ENCODE peak calls at places on chromosomes 3 and 15, in ten cellular contexts. One of them, this sample, is unnamed.

GRCh38 chr3:147411235-147411607 is 2.1 kb downstream of the ZIC1 start:
- DNase-seq in coronary artery: no peak
- DNase-seq in cardiac muscle cell: peak; percentile 40
- DNase-seq in prostate gland: no peak
- DNase-seq in fibroblast of lung: peak; percentile 59
- DNase-seq in foreskin fibroblast: no peak
- DNase-seq in heart right ventricle: no peak
- DNase-seq in OCI-LY7: no peak
- DNase-seq in sigmoid colon: no peak
- DNase-seq in stomach: no peak
- DNase-seq in this sample: no peak

GRCh38 chr3:72034956-72035355 is 250.0 kb upstream of the PROK2 start:
- DNase-seq in coronary artery: no peak
- DNase-seq in cardiac muscle cell: no peak
- DNase-seq in prostate gland: no peak
- DNase-seq in fibroblast of lung: no peak
- DNase-seq in foreskin fibroblast: no peak
- DNase-seq in heart right ventricle: no peak
- DNase-seq in OCI-LY7: no peak
- DNase-seq in sigmoid colon: no peak
- DNase-seq in stomach: no peak
- DNase-seq in this sample: no peak

GRCh38 chr3:37054370-37054769 is 61.1 kb downstream of the MLH1 start:
- DNase-seq in coronary artery: no peak
- DNase-seq in cardiac muscle cell: peak; percentile 63
- DNase-seq in prostate gland: no peak
- DNase-seq in fibroblast of lung: peak; percentile 74
- DNase-seq in foreskin fibroblast: peak; percentile 55
- DNase-seq in heart right ventricle: no peak
- DNase-seq in OCI-LY7: peak; percentile 22
- DNase-seq in sigmoid colon: no peak
- DNase-seq in stomach: no peak
- DNase-seq in this sample: peak; percentile 54

GRCh38 chr3:71395470-71395869 is 188.1 kb downstream of the FOXP1 start:
- DNase-seq in coronary artery: no peak
- DNase-seq in cardiac muscle cell: no peak
- DNase-seq in prostate gland: peak; percentile 36
- DNase-seq in fibroblast of lung: no peak
- DNase-seq in foreskin fibroblast: no peak
- DNase-seq in heart right ventricle: no peak
- DNase-seq in OCI-LY7: no peak
- DNase-seq in sigmoid colon: no peak
- DNase-seq in stomach: no peak
- DNase-seq in this sample: no peak

GRCh38 chr3:112437146-112438022 is 61.9 kb downstream of the BTLA start:
- DNase-seq in coronary artery: no peak
- DNase-seq in cardiac muscle cell: peak; percentile 49
- DNase-seq in prostate gland: no peak
- DNase-seq in fibroblast of lung: peak; percentile 57
- DNase-seq in foreskin fibroblast: peak; percentile 27
- DNase-seq in heart right ventricle: no peak
- DNase-seq in OCI-LY7: peak; percentile 77
- DNase-seq in sigmoid colon: no peak
- DNase-seq in stomach: no peak
- DNase-seq in this sample: no peak

GRCh38 chr15:25711164-25711563 is 152.0 kb downstream of the ATP10A start:
- DNase-seq in coronary artery: no peak
- DNase-seq in cardiac muscle cell: no peak
- DNase-seq in prostate gland: no peak
- DNase-seq in fibroblast of lung: no peak
- DNase-seq in foreskin fibroblast: no peak
- DNase-seq in heart right ventricle: no peak
- DNase-seq in OCI-LY7: no peak
- DNase-seq in sigmoid colon: peak; percentile 40
- DNase-seq in stomach: no peak
- DNase-seq in this sample: no peak

GRCh38 chr15:80179025-80179759 is 26.4 kb downstream of the FAH start:
- DNase-seq in coronary artery: no peak
- DNase-seq in cardiac muscle cell: peak; percentile 73
- DNase-seq in prostate gland: no peak
- DNase-seq in fibroblast of lung: peak; percentile 98
- DNase-seq in foreskin fibroblast: peak; percentile 93
- DNase-seq in heart right ventricle: no peak
- DNase-seq in OCI-LY7: no peak
- DNase-seq in sigmoid colon: no peak
- DNase-seq in stomach: peak; percentile 34
- DNase-seq in this sample: peak; percentile 77

GRCh38 chr3:130504701-130505100 is 12.3 kb upstream of the COL6A6 start:
- DNase-seq in coronary artery: no peak
- DNase-seq in cardiac muscle cell: no peak
- DNase-seq in prostate gland: no peak
- DNase-seq in fibroblast of lung: no peak
- DNase-seq in foreskin fibroblast: no peak
- DNase-seq in heart right ventricle: no peak
- DNase-seq in OCI-LY7: no peak
- DNase-seq in sigmoid colon: no peak
- DNase-seq in stomach: no peak
- DNase-seq in this sample: no peak

GRCh38 chr3:16596352-16597032 is 8.7 kb downstream of the DAZL start:
- DNase-seq in coronary artery: no peak
- DNase-seq in cardiac muscle cell: no peak
- DNase-seq in prostate gland: no peak
- DNase-seq in fibroblast of lung: no peak
- DNase-seq in foreskin fibroblast: no peak
- DNase-seq in heart right ventricle: no peak
- DNase-seq in OCI-LY7: no peak
- DNase-seq in sigmoid colon: no peak
- DNase-seq in stomach: no peak
- DNase-seq in this sample: no peak

GRCh38 chr3:16600771-16601538 is 4.3 kb downstream of the DAZL start:
- DNase-seq in coronary artery: no peak
- DNase-seq in cardiac muscle cell: peak; percentile 91
- DNase-seq in prostate gland: peak; percentile 79
- DNase-seq in fibroblast of lung: peak; percentile 91
- DNase-seq in foreskin fibroblast: peak; percentile 65
- DNase-seq in heart right ventricle: peak; percentile 74
- DNase-seq in OCI-LY7: peak; percentile 87
- DNase-seq in sigmoid colon: peak; percentile 89
- DNase-seq in stomach: peak; percentile 89
- DNase-seq in this sample: peak; percentile 41

GRCh38 chr3:16599694-16600093 is 5.5 kb downstream of the DAZL start:
- DNase-seq in coronary artery: no peak
- DNase-seq in cardiac muscle cell: no peak
- DNase-seq in prostate gland: no peak
- DNase-seq in fibroblast of lung: no peak
- DNase-seq in foreskin fibroblast: no peak
- DNase-seq in heart right ventricle: no peak
- DNase-seq in OCI-LY7: no peak
- DNase-seq in sigmoid colon: no peak
- DNase-seq in stomach: no peak
- DNase-seq in this sample: no peak

GRCh38 chr3:16589867-16590624 is 15.2 kb downstream of the DAZL start:
- DNase-seq in coronary artery: no peak
- DNase-seq in cardiac muscle cell: no peak
- DNase-seq in prostate gland: no peak
- DNase-seq in fibroblast of lung: no peak
- DNase-seq in foreskin fibroblast: no peak
- DNase-seq in heart right ventricle: no peak
- DNase-seq in OCI-LY7: peak; percentile 10
- DNase-seq in sigmoid colon: no peak
- DNase-seq in stomach: no peak
- DNase-seq in this sample: no peak

DNA sequence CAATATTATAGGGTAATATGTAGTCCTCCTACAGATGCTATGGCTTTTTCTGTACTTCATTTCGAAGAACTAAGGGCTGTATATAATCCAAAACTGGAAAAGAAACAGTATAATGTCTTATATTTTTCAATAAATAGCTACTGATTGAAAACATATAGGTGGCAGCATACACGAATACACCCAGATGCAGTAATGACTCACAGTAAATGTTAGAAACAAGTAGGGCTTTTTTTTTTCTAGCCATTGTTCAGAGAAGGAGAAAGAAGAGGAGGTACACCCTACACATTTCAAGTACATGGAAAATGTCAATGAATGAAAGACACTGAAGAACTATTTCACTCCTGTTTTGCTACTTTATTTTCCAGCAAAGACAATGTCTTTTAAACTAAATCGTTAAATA is 9.4 kb downstream of the DAZL start:
- DNase-seq in coronary artery: no peak
- DNase-seq in cardiac muscle cell: no peak
- DNase-seq in prostate gland: no peak
- DNase-seq in fibroblast of lung: no peak
- DNase-seq in foreskin fibroblast: peak; percentile 6
- DNase-seq in heart right ventricle: no peak
- DNase-seq in OCI-LY7: no peak
- DNase-seq in sigmoid colon: no peak
- DNase-seq in stomach: no peak
- DNase-seq in this sample: no peak
- TF ChIP-seq CTCF in coronary artery: no peak
- TF ChIP-seq CTCF in cardiac muscle cell: no peak
- TF ChIP-seq CTCF in prostate gland: no peak
- TF ChIP-seq CTCF in fibroblast of lung: no peak
- TF ChIP-seq CTCF in foreskin fibroblast: no peak
- TF ChIP-seq CTCF in heart right ventricle: no peak
- TF ChIP-seq CTCF in OCI-LY7: peak; percentile 20
- TF ChIP-seq CTCF in sigmoid colon: no peak
- TF ChIP-seq CTCF in stomach: no peak
- TF ChIP-seq CTCF in this sample: no peak

DNA sequence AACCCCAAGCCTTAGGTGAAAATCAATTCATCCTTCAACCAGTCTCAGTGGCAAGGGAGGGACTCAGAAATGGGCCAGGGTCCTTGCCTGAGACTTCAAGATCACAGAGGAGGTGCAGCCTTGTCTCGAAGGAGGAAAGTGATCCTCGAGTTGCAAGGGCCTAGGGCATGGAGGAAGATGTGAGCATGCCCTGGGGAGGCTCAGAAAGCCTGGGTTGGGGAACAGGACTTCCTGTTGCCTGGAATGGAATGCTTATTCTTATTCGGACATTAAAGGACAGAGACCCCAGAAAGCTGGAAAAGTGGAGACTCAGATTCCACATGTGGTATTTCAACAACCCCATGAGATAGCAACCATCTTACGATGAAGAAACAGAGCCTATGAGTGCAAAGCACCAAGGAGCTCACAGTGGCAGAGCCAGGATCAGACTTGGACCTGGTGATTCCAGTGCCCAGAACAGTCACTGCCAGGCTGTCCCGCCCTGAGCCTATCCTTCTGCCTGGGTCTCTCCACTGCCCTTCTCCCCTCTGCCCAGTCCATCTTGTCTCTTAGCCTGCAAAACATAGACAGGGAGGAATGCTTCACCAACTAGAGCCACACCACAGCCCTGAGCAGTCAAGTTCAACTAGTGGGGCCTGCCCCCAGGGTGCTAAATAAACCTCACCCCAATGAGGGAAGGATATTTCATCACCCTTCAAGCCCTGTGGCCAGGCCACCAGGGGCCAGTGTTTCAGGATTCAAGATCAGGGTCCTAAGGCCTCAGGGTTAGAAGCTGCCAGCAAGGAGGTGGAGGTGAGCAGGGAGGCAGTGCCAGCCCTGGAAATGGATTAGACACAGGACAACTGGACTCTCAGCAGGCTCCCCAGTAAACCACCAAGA is 21.9 kb downstream of the DAPK2 start:
- DNase-seq in coronary artery: no peak
- DNase-seq in cardiac muscle cell: no peak
- DNase-seq in prostate gland: no peak
- DNase-seq in fibroblast of lung: no peak
- DNase-seq in foreskin fibroblast: no peak
- DNase-seq in heart right ventricle: no peak
- DNase-seq in OCI-LY7: peak; percentile 11
- DNase-seq in sigmoid colon: no peak
- DNase-seq in stomach: no peak
- DNase-seq in this sample: no peak
- TF ChIP-seq CTCF in coronary artery: no peak
- TF ChIP-seq CTCF in cardiac muscle cell: peak; percentile 6
- TF ChIP-seq CTCF in prostate gland: no peak
- TF ChIP-seq CTCF in fibroblast of lung: no peak
- TF ChIP-seq CTCF in foreskin fibroblast: no peak
- TF ChIP-seq CTCF in heart right ventricle: no peak
- TF ChIP-seq CTCF in OCI-LY7: no peak
- TF ChIP-seq CTCF in sigmoid colon: no peak
- TF ChIP-seq CTCF in stomach: no peak
- TF ChIP-seq CTCF in this sample: no peak

GRCh38 chr3:128175768-128176167 is 22.5 kb downstream of the EEFSEC start:
- DNase-seq in coronary artery: no peak
- DNase-seq in cardiac muscle cell: no peak
- DNase-seq in prostate gland: no peak
- DNase-seq in fibroblast of lung: no peak
- DNase-seq in foreskin fibroblast: no peak
- DNase-seq in heart right ventricle: no peak
- DNase-seq in OCI-LY7: no peak
- DNase-seq in sigmoid colon: no peak
- DNase-seq in stomach: no peak
- DNase-seq in this sample: no peak

GRCh38 chr3:128176270-128176831 is 23.1 kb downstream of the EEFSEC start:
- DNase-seq in coronary artery: no peak
- DNase-seq in cardiac muscle cell: no peak
- DNase-seq in prostate gland: no peak
- DNase-seq in fibroblast of lung: no peak
- DNase-seq in foreskin fibroblast: no peak
- DNase-seq in heart right ventricle: no peak
- DNase-seq in OCI-LY7: no peak
- DNase-seq in sigmoid colon: no peak
- DNase-seq in stomach: no peak
- DNase-seq in this sample: no peak

GRCh38 chr3:128173241-128173640 is 20.0 kb downstream of the EEFSEC start:
- DNase-seq in coronary artery: no peak
- DNase-seq in cardiac muscle cell: no peak
- DNase-seq in prostate gland: no peak
- DNase-seq in fibroblast of lung: no peak
- DNase-seq in foreskin fibroblast: no peak
- DNase-seq in heart right ventricle: no peak
- DNase-seq in OCI-LY7: no peak
- DNase-seq in sigmoid colon: no peak
- DNase-seq in stomach: no peak
- DNase-seq in this sample: no peak

GRCh38 chr3:128174645-128175590 is 21.6 kb downstream of the EEFSEC start:
- DNase-seq in coronary artery: no peak
- DNase-seq in cardiac muscle cell: peak; percentile 31
- DNase-seq in prostate gland: no peak
- DNase-seq in fibroblast of lung: no peak
- DNase-seq in foreskin fibroblast: no peak
- DNase-seq in heart right ventricle: no peak
- DNase-seq in OCI-LY7: no peak
- DNase-seq in sigmoid colon: no peak
- DNase-seq in stomach: no peak
- DNase-seq in this sample: no peak

DNA sequence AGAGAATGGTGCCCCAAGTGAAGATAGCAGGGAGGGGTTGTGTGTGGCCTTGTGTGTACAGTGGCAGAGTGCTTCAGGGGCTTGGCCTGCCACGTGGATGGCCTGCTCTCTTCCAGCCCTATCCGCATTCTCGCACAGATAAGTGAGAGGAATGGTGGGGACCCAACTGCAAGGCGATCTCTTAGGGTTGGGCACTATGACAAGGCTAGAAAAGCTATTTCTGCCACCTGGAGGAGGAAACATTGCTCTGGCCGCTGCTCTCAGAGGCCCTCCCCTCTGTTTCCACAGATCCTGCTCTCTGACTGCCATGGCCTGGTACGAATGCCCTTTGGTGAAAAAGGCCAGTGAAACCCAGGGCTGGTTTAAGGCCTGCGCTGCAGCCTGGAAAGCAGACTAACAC is 20.6 kb downstream of the EEFSEC start:
- DNase-seq in coronary artery: no peak
- DNase-seq in cardiac muscle cell: no peak
- DNase-seq in prostate gland: no peak
- DNase-seq in fibroblast of lung: no peak
- DNase-seq in foreskin fibroblast: no peak
- DNase-seq in heart right ventricle: no peak
- DNase-seq in OCI-LY7: no peak
- DNase-seq in sigmoid colon: no peak
- DNase-seq in stomach: no peak
- DNase-seq in this sample: no peak
- TF ChIP-seq CTCF in coronary artery: no peak
- TF ChIP-seq CTCF in cardiac muscle cell: no peak
- TF ChIP-seq CTCF in prostate gland: no peak
- TF ChIP-seq CTCF in fibroblast of lung: no peak
- TF ChIP-seq CTCF in foreskin fibroblast: no peak
- TF ChIP-seq CTCF in heart right ventricle: no peak
- TF ChIP-seq CTCF in OCI-LY7: no peak
- TF ChIP-seq CTCF in sigmoid colon: no peak
- TF ChIP-seq CTCF in stomach: no peak
- TF ChIP-seq CTCF in this sample: no peak

DNA sequence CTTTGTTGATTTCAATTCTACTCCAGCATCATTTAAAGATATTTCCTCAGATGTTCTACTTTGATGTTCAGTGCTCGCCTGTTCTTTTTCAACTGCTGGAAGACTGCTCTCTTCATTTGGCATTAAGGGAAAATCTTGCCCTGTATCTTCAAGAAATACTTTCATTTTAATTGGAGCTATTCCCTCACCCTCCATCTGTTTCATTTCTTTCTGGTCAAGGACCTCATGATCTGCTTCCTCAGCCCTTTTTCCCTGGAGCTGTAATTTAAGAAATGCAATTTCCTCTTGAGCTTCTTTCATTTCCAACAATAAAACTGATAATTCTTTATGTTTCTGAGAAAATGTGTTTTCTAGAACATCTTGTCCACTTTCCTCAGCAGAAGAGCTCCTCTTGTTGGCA is 37.8 kb upstream of the HCLS1 start:
- DNase-seq in coronary artery: no peak
- DNase-seq in cardiac muscle cell: no peak
- DNase-seq in prostate gland: no peak
- DNase-seq in fibroblast of lung: no peak
- DNase-seq in foreskin fibroblast: no peak
- DNase-seq in heart right ventricle: no peak
- DNase-seq in OCI-LY7: no peak
- DNase-seq in sigmoid colon: no peak
- DNase-seq in stomach: no peak
- DNase-seq in this sample: no peak
- TF ChIP-seq CTCF in coronary artery: no peak
- TF ChIP-seq CTCF in cardiac muscle cell: no peak
- TF ChIP-seq CTCF in prostate gland: no peak
- TF ChIP-seq CTCF in fibroblast of lung: no peak
- TF ChIP-seq CTCF in foreskin fibroblast: no peak
- TF ChIP-seq CTCF in heart right ventricle: no peak
- TF ChIP-seq CTCF in OCI-LY7: no peak
- TF ChIP-seq CTCF in sigmoid colon: no peak
- TF ChIP-seq CTCF in stomach: no peak
- TF ChIP-seq CTCF in this sample: no peak

This sample was measured in retinal pigment epithelial cell.